ENCODE peak calls at places on chromosomes 12 and 14, in seven cellular contexts. F is choroid plexus epithelial cell, N is fibroblast of mammary gland, X is tibial artery, E is fibroblast of lung, B is astrocyte, P is heart left ventricle. G is an unnamed sample.

GRCh38 chr14:75340921-75341320 is 62.3 kb downstream of the FOS start:
- DNase-seq in P (peak), B (no peak), X (peak), F (peak), N (peak), E (peak), G (peak)

GRCh38 chr14:71478542-71478941 is 453.7 kb upstream of the RGS6 start:
- DNase-seq in B (peak), N (peak), E (peak), X (no peak), P (no peak), F (peak), G (peak)

GRCh38 chr12:40668095-40668494 is 24.1 kb upstream of the CNTN1 start:
- DNase-seq in N (no peak), X (no peak), P (no peak), E (no peak), B (no peak), F (no peak), G (no peak)

GRCh38 chr14:86788229-86788628 is 1204.8 kb downstream of the GALC start:
- DNase-seq in N (peak), F (no peak), P (no peak), E (peak), X (no peak), B (no peak), G (peak)

GRCh38 chr14:25001096-25001982 is 48.6 kb downstream of the STXBP6 start:
- DNase-seq in E (peak), B (peak), F (no peak), X (no peak), P (no peak), N (peak), G (peak)

GRCh38 chr14:71588028-71588427 is 344.2 kb upstream of the RGS6 start:
- DNase-seq in B (peak), X (no peak), F (peak), N (peak), P (no peak), E (peak), G (peak)

GRCh38 chr14:100709252-100709955 is 17.3 kb upstream of the DLK1 start:
- DNase-seq in E (peak), B (no peak), P (no peak), N (peak), X (no peak), F (peak), G (peak)

GRCh38 chr14:90553298-90553920 is 156.6 kb downstream of the CALM1 start:
- DNase-seq in E (no peak), N (no peak), P (no peak), B (no peak), F (no peak), X (no peak), G (no peak)

GRCh38 chr14:45135181-45135580 is 549 bp upstream of the FANCM start:
- DNase-seq in N (peak), P (no peak), X (no peak), E (peak), F (peak), B (peak), G (peak)

GRCh38 chr12:95083938-95084337 is 10.5 kb upstream of the NR2C1 start:
- DNase-seq in B (peak), X (no peak), F (peak), P (no peak), E (peak), N (peak), G (peak)

GRCh38 chr12:45425426-45425825 is 209.5 kb downstream of the ANO6 start:
- DNase-seq in E (peak), P (no peak), N (peak), F (peak), B (peak), X (no peak), G (peak)

GRCh38 chr14:93076755-93077154 is 39.0 kb downstream of the ITPK1 start:
- DNase-seq in E (no peak), N (no peak), X (no peak), F (no peak), B (no peak), P (no peak), G (no peak)

GRCh38 chr14:103128631-103129300 is 5.5 kb downstream of the TNFAIP2 start:
- DNase-seq in F (no peak), X (no peak), B (no peak), P (no peak), E (no peak), N (no peak), G (no peak)

DNA sequence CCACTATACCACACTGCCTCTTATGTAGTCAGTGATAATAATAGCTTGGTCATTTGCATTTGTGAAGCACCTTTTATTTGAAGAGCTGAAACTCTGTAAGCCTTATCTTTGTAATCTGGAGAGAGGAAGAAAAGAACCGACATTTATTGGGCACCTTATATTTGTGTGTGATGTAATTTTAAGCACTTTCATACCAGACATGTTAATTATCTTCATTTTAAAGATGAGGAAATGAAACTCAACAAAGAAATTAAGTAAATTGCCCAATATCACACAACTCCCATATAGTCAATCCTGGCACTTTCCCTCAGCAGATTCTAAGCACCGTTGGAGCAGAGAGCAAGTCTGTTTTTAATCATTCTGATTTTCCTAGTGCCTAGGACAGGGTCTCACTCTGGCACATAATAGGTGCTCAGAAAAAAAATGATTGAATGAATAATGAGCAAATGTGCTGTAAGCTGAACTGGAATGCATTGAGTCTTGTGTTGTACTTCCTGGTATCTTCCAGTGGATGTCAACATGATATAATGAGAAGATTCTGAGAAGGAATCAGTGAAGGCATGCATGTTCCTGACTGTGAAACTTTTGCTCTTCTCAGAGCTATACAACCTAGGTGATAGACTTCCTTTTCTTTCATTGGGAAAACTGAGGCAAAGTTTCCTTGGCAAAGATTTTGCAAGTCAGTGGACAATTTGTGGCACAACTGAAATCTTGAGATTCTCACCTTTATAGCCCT is 418.9 kb downstream of the ZFP36L1 start:
- DNase-seq in B (no peak), X (no peak), P (no peak), N (no peak), E (no peak), F (no peak), G (no peak)
- TF ChIP-seq CTCF in B (no peak), X (no peak), P (no peak), N (no peak), E (no peak), F (no peak), G (no peak)

DNA sequence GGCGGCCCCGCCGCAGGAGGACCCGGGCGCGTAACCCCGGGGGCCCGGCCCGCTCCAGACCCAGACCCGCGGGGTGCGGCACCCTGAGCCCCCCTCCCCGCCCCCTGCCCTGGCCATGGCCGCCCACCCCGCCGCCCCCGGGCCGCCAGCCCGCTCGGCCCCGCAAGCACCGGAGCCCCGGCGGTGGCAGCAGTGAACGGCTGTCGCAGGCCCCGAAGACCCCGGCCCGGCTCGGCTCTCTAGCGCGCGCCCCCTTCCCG is 221 bp downstream of the MARCHF9 start:
- DNase-seq in F (no peak), P (no peak), E (no peak), B (no peak), X (no peak), N (no peak), G (no peak)
- H3K4me3 ChIP-seq in F (peak), P (peak), E (peak), B (peak), X (peak), N (peak), G (peak)

DNA sequence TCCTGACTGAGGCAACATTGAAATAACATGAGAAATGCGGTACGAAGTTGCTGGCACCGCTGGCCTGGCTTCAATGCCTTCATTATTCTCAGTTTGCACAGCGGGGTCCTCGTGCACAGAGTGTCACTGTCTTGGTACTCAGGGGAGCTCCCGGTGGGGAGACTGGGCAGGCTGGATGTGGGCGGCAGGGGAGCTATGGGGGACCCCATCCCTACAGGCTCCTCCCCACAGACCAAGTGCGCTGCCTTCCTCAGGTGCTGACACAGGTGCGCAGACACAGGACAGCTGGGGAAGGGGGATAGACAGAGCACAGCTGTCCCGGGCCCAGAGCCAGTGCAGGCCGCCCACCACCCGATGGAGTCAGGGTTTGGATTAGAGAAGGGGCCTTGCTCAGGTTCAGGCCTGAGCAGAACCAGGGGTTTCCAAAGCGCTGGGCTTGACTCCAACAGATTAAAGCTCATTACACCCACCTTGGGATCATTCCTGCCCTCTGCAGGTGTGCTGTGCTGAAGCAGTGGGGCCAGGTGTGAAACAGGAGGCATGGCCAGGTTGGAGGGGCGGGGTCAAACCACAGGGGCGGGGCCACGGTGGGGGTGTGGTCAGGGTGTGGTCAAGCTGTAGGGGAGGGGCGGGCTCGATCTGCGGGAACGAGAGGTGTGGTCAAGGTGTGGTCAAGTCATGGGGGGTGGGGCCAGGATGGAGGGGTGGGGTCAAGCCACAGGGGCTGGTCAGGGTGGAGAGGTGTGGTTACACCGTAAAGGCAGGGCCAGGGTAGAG is 270.3 kb downstream of the ADGRD1 start:
- DNase-seq in E (no peak), N (no peak), B (no peak), X (no peak), P (no peak), F (no peak), G (no peak)
- TF ChIP-seq CTCF in E (no peak), N (no peak), B (no peak), X (no peak), P (no peak), F (no peak), G (no peak)

GRCh38 chr12:464484-465267 is 4.9 kb downstream of the B4GALNT3 start:
- DNase-seq in X (no peak), P (peak), F (no peak), B (peak), E (no peak), N (no peak), G (no peak)
- H3K4me3 ChIP-seq in X (no peak), P (no peak), F (no peak), B (no peak), E (no peak), N (no peak), G (no peak)